ENCODE peak calls at places on chromosomes 4 and X, in nine cellular contexts. I is transverse colon, M is A549, P is GM13977, J is uterus, L is esophagus squamous epithelium, Q is bronchial epithelial cell, F is left lung, X is Caco-2. V is an unnamed sample.

GRCh38 chr4:76246852-76247251 is 4.7 kb upstream of the FAM47E start:
- DNase-seq in I (no peak), M (no peak), P (no peak), J (no peak), L (no peak), Q (no peak), F (no peak), X (no peak), V (no peak)

GRCh38 chr4:134200811-134201215 is 776 bp downstream of the PABPC4L start:
- DNase-seq in I (no peak), M (no peak), P (no peak), J (no peak), L (no peak), Q (no peak), F (no peak), X (no peak), V (no peak)

GRCh38 chrX:96564595-96564994 is 120.0 kb upstream of the DIAPH2 start:
- DNase-seq in I (no peak), M (no peak), P (no peak), J (no peak), L (no peak), Q (no peak), F (no peak), X (no peak), V (no peak)

GRCh38 chr4:96164814-96165351 is 325.0 kb downstream of the PDHA2 start:
- DNase-seq in I (no peak), M (no peak), P (no peak), J (no peak), L (no peak), Q (peak; percentile 30), F (no peak), X (no peak), V (no peak)

GRCh38 chr4:75916091-75916661 is 13.9 kb upstream of the PPEF2 start:
- DNase-seq in I (peak; percentile 26), M (peak; percentile 44), P (peak; percentile 72), J (no peak), L (no peak), Q (peak; percentile 55), F (no peak), X (peak; percentile 48), V (no peak)

GRCh38 chr4:17366496-17366895 is 145.4 kb downstream of the QDPR start:
- DNase-seq in I (no peak), M (no peak), P (no peak), J (no peak), L (no peak), Q (no peak), F (peak; percentile 45), X (no peak), V (no peak)

GRCh38 chr4:139555705-139556070 is 331 bp downstream of the SETD7 start:
- DNase-seq in I (peak; percentile 49), M (no peak), P (no peak), J (peak; percentile 69), L (no peak), Q (no peak), F (peak; percentile 66), X (peak; percentile 63), V (no peak)

GRCh38 chr4:2617955-2618354 is 81.5 kb downstream of the FAM193A start:
- DNase-seq in I (no peak), M (no peak), P (no peak), J (no peak), L (no peak), Q (no peak), F (no peak), X (no peak), V (no peak)

GRCh38 chr4:87853108-87853507 is 20.3 kb downstream of the MEPE start:
- DNase-seq in I (no peak), M (peak; percentile 42), P (peak; percentile 45), J (no peak), L (no peak), Q (peak; percentile 66), F (no peak), X (peak; percentile 43), V (no peak)

GRCh38 chr4:6884341-6884870 is 25.2 kb upstream of the TBC1D14 start:
- DNase-seq in I (no peak), M (no peak), P (no peak), J (no peak), L (no peak), Q (no peak), F (no peak), X (no peak), V (no peak)

GRCh38 chr4:37729649-37730004 is 43.5 kb upstream of the RELL1 start:
- DNase-seq in I (no peak), M (no peak), P (no peak), J (no peak), L (no peak), Q (no peak), F (no peak), X (no peak), V (no peak)

GRCh38 chr4:152680988-152681731 is 1.4 kb upstream of the TMEM154 start:
- DNase-seq in I (no peak), M (peak; percentile 38), P (no peak), J (no peak), L (no peak), Q (peak; percentile 100), F (no peak), X (no peak), V (no peak)

GRCh38 chr4:85734446-85734845 is 259.5 kb downstream of the ARHGAP24 start:
- DNase-seq in I (no peak), M (no peak), P (no peak), J (no peak), L (no peak), Q (peak; percentile 55), F (no peak), X (no peak), V (no peak)

GRCh38 chrX:23383411-23383810 is 48.8 kb downstream of the PTCHD1 start:
- DNase-seq in I (no peak), M (no peak), P (no peak), J (no peak), L (no peak), Q (peak; percentile 42), F (no peak), X (no peak), V (no peak)

GRCh38 chrX:49058794-49059193 is at the start of gene CCDC120:
- DNase-seq in I (peak; percentile 58), M (no peak), P (no peak), J (no peak), L (no peak), Q (peak; percentile 32), F (no peak), X (peak; percentile 60), V (no peak)

GRCh38 chrX:54950730-54951375 is 30.2 kb downstream of the TRO start:
- DNase-seq in I (no peak), M (no peak), P (no peak), J (no peak), L (no peak), Q (no peak), F (no peak), X (no peak), V (no peak)

GRCh38 chr4:13953083-13953482 is 325.6 kb upstream of the BOD1L1 start:
- DNase-seq in I (no peak), M (no peak), P (no peak), J (no peak), L (no peak), Q (no peak), F (no peak), X (no peak), V (no peak)
- TF ChIP-seq CTCF in I (no peak), M (no peak), P (no peak), J (no peak), L (no peak), Q (no peak), F (no peak), X (no peak), V (no peak)

DNA sequence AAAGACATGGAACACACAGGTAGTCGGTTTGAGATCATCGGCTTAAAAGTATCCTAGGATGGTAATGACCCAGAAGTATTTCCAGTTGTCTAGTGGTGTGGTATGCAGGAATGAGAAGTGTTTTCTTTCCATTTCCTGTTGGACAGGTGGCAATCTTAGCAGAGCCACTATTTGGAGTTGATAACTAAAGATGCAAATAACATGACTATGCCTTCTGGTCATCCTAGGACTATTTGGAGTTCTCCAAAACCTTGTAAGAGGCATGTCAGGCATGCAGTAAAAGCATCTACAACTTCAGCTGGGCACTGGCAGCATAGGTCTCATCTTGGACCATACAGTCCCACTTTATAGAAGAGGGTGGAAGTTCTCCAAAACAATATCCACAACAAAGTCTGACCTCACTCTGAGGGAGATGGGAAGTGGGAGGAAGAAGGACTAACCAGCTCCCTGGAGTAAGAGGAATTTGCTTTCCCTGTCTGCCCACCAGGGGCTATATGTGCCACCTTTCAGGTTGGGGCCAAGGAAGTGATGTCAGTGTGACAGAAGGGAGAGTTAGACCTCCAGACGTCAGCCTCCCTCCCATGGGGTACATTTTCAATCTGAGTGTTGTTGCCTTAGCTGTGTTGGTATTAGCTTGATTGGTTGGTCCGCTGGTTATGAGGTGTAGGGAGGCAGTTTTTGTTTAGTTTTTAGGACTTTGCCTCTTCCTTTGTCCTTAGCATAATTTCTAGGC is 101.2 kb upstream of the MYOZ2 start:
- DNase-seq in I (no peak), M (no peak), P (no peak), J (no peak), L (no peak), Q (no peak), F (no peak), X (no peak), V (no peak)
- TF ChIP-seq CTCF in I (no peak), M (no peak), P (no peak), J (no peak), L (no peak), Q (no peak), F (no peak), X (peak; percentile 2), V (no peak)

GRCh38 chr4:147837435-147837834 is 105.5 kb downstream of the ARHGAP10 start:
- DNase-seq in I (no peak), M (peak; percentile 58), P (no peak), J (no peak), L (no peak), Q (no peak), F (no peak), X (peak; percentile 32), V (no peak)
- TF ChIP-seq CTCF in I (no peak), M (no peak), P (no peak), J (no peak), L (peak; percentile 22), Q (peak; percentile 14), F (no peak), X (no peak), V (no peak)

GRCh38 chr4:158854236-158854635 is 85.4 kb downstream of the FNIP2 start:
- DNase-seq in I (no peak), M (no peak), P (no peak), J (no peak), L (no peak), Q (no peak), F (no peak), X (no peak), V (no peak)

GRCh38 chr4:158859661-158860060 is 90.8 kb downstream of the FNIP2 start:
- DNase-seq in I (no peak), M (no peak), P (no peak), J (no peak), L (no peak), Q (no peak), F (no peak), X (peak; percentile 10), V (no peak)

GRCh38 chr4:158860856-158861255 is 92.0 kb downstream of the FNIP2 start:
- DNase-seq in I (no peak), M (no peak), P (peak; percentile 43), J (no peak), L (no peak), Q (no peak), F (no peak), X (no peak), V (no peak)

GRCh38 chr4:158858410-158859189 is 89.8 kb downstream of the FNIP2 start:
- DNase-seq in I (no peak), M (peak; percentile 6), P (no peak), J (no peak), L (no peak), Q (peak; percentile 54), F (no peak), X (peak; percentile 8), V (no peak)

GRCh38 chr4:158856852-158857251 is 88.0 kb downstream of the FNIP2 start:
- DNase-seq in I (no peak), M (peak; percentile 40), P (peak; percentile 55), J (no peak), L (no peak), Q (peak; percentile 57), F (no peak), X (peak; percentile 28), V (no peak)
- TF ChIP-seq CTCF in I (peak; percentile 56), M (peak; percentile 63), P (peak; percentile 62), J (peak; percentile 31), L (peak; percentile 45), Q (peak; percentile 41), F (peak; percentile 35), X (peak; percentile 32), V (no peak)

V was measured in mesothelial cell of epicardium.